ENCODE peak calls at places on chromosome 10, in ten cellular contexts. T is colonic mucosa, I is GM23248, V is neuronal stem cell, U is fibroblast of lung, E is endodermal cell, N is mesenchymal stem cell, A is neural progenitor cell, M is IMR-90, J is Karpas-422. P is an unnamed sample. For H3K36me3, the result is how much of the 10 kb centered on the place peaks cover.

GRCh38 chr10:90862908-90863514 is 5.2 kb upstream of the HTR7 start:
- DNase-seq in I (peak), V (no peak), N (peak), E (no peak), M (peak), J (peak), A (peak), T (no peak), U (peak), P (peak)

GRCh38 chr10:67622506-67622905 is 73.5 kb downstream of the CTNNA3 start:
- DNase-seq in J (no peak), T (no peak), N (no peak), I (no peak), M (no peak), A (no peak), V (no peak), E (no peak), U (no peak), P (peak)

GRCh38 chr10:29746080-29746797 is 111.5 kb upstream of the SVIL start:
- DNase-seq in U (peak), N (peak), I (peak), J (no peak), V (no peak), M (peak), T (no peak), A (no peak), E (no peak), P (peak)

GRCh38 chr10:3030765-3031164 is 36.6 kb upstream of the PFKP start:
- DNase-seq in E (no peak), I (no peak), U (no peak), N (no peak), M (peak), T (no peak), J (no peak), A (no peak), V (no peak), P (no peak)

GRCh38 chr10:124735491-124736286 is 8.5 kb downstream of the FAM53B start:
- DNase-seq in M (no peak), N (no peak), E (peak), A (no peak), V (no peak), I (no peak), J (no peak), T (no peak), U (no peak), P (no peak)

GRCh38 chr10:129754211-129755050 is 209.6 kb downstream of the EBF3 start:
- DNase-seq in I (no peak), E (peak), A (no peak), M (no peak), V (no peak), J (no peak), T (no peak), N (no peak), U (no peak), P (no peak)

GRCh38 chr10:124232686-124233545 is 139.5 kb upstream of the CHST15 start:
- DNase-seq in E (no peak), V (no peak), N (no peak), M (no peak), A (no peak), T (no peak), U (no peak), J (no peak), I (no peak), P (no peak)

GRCh38 chr10:1536341-1536740 is 201.0 kb downstream of the ADARB2 start:
- DNase-seq in I (no peak), T (no peak), U (no peak), J (no peak), A (no peak), M (no peak), V (no peak), E (no peak), N (no peak), P (no peak)

GRCh38 chr10:16756561-16757221 is 60.5 kb downstream of the RSU1 start:
- DNase-seq in N (peak), A (no peak), J (no peak), I (peak), U (peak), V (no peak), E (no peak), T (no peak), M (peak), P (peak)

GRCh38 chr10:70247360-70247759 is 14.1 kb upstream of the PPA1 start:
- DNase-seq in N (no peak), J (no peak), T (no peak), I (no peak), M (no peak), A (no peak), V (no peak), U (no peak), E (no peak), P (no peak)

GRCh38 chr10:110865184-110865803 is 6.4 kb upstream of the PDCD4 start:
- DNase-seq in V (peak), U (peak), M (peak), J (no peak), I (peak), E (no peak), A (peak), N (no peak), T (peak), P (peak)

GRCh38 chr10:10777279-10777678 is 240.4 kb upstream of the CELF2 start:
- DNase-seq in N (no peak), T (no peak), I (no peak), M (no peak), U (no peak), A (no peak), E (no peak), V (no peak), J (no peak), P (no peak)

GRCh38 chr10:3975016-3975415 is 190.0 kb upstream of the KLF6 start:
- DNase-seq in V (no peak), N (no peak), M (no peak), E (no peak), U (no peak), T (no peak), I (no peak), J (no peak), A (no peak), P (no peak)

GRCh38 chr10:98349508-98349922 is 65.5 kb downstream of the PYROXD2 start:
- DNase-seq in V (no peak), U (peak), E (no peak), M (peak), N (peak), A (no peak), J (peak), T (peak), I (peak), P (peak)

GRCh38 chr10:131786756-131787605 is 113.8 kb upstream of the PPP2R2D start:
- DNase-seq in M (peak), E (peak), J (peak), U (peak), V (peak), N (no peak), I (peak), A (peak), T (peak), P (peak)

GRCh38 chr10:63247771-63248170 is 114.6 kb downstream of the NRBF2 start:
- DNase-seq in T (no peak), E (no peak), J (no peak), V (no peak), U (peak), M (peak), A (no peak), I (no peak), N (no peak), P (peak)

GRCh38 chr10:79905322-79906314 is 43.3 kb downstream of the SFTPD start:
- DNase-seq in M (peak), U (peak), N (peak), J (no peak), T (no peak), E (no peak), V (no peak), I (peak), A (no peak), P (peak)

GRCh38 chr10:43824934-43825333 is 176.3 kb upstream of the ZNF32 start:
- DNase-seq in E (no peak), M (peak), J (no peak), U (peak), V (no peak), I (peak), A (no peak), N (peak), T (peak), P (no peak)

GRCh38 chr10:36256166-36256565 is 614.1 kb upstream of the FZD8 start:
- DNase-seq in T (no peak), V (no peak), J (no peak), U (no peak), E (no peak), I (peak), A (no peak), M (no peak), N (peak), P (peak)

GRCh38 chr10:33377658-33378025 is 43.2 kb upstream of the NRP1 start:
- DNase-seq in M (peak), I (peak), N (no peak), E (no peak), V (no peak), J (no peak), T (no peak), A (no peak), U (peak), P (peak)

GRCh38 chr10:63713191-63714144 is 192.3 kb downstream of the REEP3 start:
- DNase-seq in A (peak), U (peak), V (peak), M (peak), N (peak), J (no peak), T (peak), E (peak), I (peak), P (peak)

GRCh38 chr10:73843254-73843653 is 31.1 kb downstream of the CAMK2G start:
- DNase-seq in I (peak), J (peak), U (no peak), V (no peak), A (no peak), T (no peak), E (no peak), N (no peak), M (no peak), P (no peak)

GRCh38 chr10:122957474-122957873 is 3.4 kb upstream of the C10orf88 start:
- DNase-seq in N (no peak), E (no peak), U (peak), M (peak), T (no peak), V (no peak), A (no peak), J (no peak), I (no peak), P (no peak)

GRCh38 chr10:32226624-32227023 is 120.3 kb downstream of the EPC1 start:
- DNase-seq in J (no peak), T (no peak), V (no peak), I (no peak), N (no peak), M (no peak), E (no peak), U (no peak), A (no peak), P (no peak)

GRCh38 chr10:86979977-86980448 is 11.7 kb downstream of the ADIRF start:
- DNase-seq in M (no peak), N (peak), J (no peak), I (peak), A (no peak), U (no peak), E (no peak), V (no peak), T (peak), P (peak)

GRCh38 chr10:86974484-86974883 is 6.2 kb downstream of the ADIRF start:
- DNase-seq in A (no peak), N (no peak), T (no peak), M (no peak), U (no peak), E (no peak), I (no peak), V (no peak), J (no peak), P (no peak)

GRCh38 chr10:86976362-86977056 is 8.2 kb downstream of the ADIRF start:
- DNase-seq in A (no peak), N (no peak), U (no peak), E (no peak), M (no peak), T (no peak), J (no peak), V (no peak), I (no peak), P (no peak)

GRCh38 chr10:86979296-86979818 is 11.1 kb downstream of the ADIRF start:
- DNase-seq in M (peak), N (peak), E (no peak), T (no peak), A (no peak), V (no peak), J (no peak), U (no peak), I (peak), P (peak)
- H3K9ac ChIP-seq in M (no peak), N (no peak), E (no peak), T (no peak), A (no peak), V (no peak), J (no peak), U (no peak), I (peak), P (peak)

GRCh38 chr10:133278577-133279265 is 2.1 kb upstream of the ADAM8 start:
- DNase-seq in E (no peak), V (no peak), A (no peak), M (peak), N (peak), J (no peak), T (peak), U (peak), I (no peak), P (peak)

GRCh38 chr10:133281084-133281483 is 4.4 kb upstream of the ADAM8 start:
- DNase-seq in I (no peak), V (no peak), E (no peak), M (no peak), A (no peak), J (no peak), T (no peak), N (no peak), U (no peak), P (no peak)

GRCh38 chr10:133280391-133281059 is 3.9 kb upstream of the ADAM8 start:
- DNase-seq in M (no peak), T (no peak), I (no peak), N (no peak), E (no peak), J (no peak), V (no peak), U (no peak), A (no peak), P (no peak)

GRCh38 chr10:133279266-133279960 is 2.7 kb upstream of the ADAM8 start:
- DNase-seq in T (no peak), E (no peak), J (no peak), U (no peak), V (no peak), I (no peak), A (no peak), N (peak), M (no peak), P (no peak)

DNA sequence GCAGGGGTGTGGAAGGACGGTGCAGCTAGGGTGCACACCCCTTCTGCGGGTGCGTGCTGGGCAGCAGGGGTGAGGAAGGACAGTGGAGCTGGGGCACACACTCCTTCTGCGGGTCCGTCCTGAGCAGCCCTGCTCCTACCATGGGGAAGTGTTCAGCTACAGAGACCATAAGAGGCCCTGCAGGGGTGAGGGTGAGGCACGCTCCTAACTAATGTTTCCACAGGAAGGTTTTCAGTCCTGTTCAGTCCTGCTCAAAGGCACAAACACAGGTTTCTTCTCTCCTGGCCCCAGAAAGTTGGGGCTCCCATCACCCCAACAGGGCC is 3.3 kb upstream of the ADAM8 start:
- DNase-seq in U (no peak), I (no peak), J (no peak), V (no peak), E (no peak), T (no peak), M (no peak), N (no peak), A (no peak), P (no peak)
- H3K36me3 ChIP-seq in U (under half), I (under half), J (under half), V (half or more), E (under half), T (under half), M (half or more), N (half or more), A (under half), P (half or more)

GRCh38 chr10:52318136-52318810 is 4.2 kb downstream of the DKK1 start:
- DNase-seq in J (no peak), U (peak), A (no peak), V (no peak), N (peak), M (peak), I (peak), T (no peak), E (no peak), P (peak)

GRCh38 chr10:52316500-52316899 is 2.4 kb downstream of the DKK1 start:
- DNase-seq in N (no peak), M (no peak), V (no peak), A (no peak), E (no peak), T (no peak), I (no peak), J (no peak), U (no peak), P (no peak)

GRCh38 chr10:52316005-52316404 is 1.9 kb downstream of the DKK1 start:
- DNase-seq in E (no peak), A (no peak), M (peak), T (no peak), I (peak), J (no peak), U (peak), N (peak), V (no peak), P (peak)

GRCh38 chr10:52319926-52320325 is 5.8 kb downstream of the DKK1 start:
- DNase-seq in A (no peak), U (peak), T (no peak), I (peak), M (peak), N (peak), V (no peak), E (no peak), J (no peak), P (no peak)

DNA sequence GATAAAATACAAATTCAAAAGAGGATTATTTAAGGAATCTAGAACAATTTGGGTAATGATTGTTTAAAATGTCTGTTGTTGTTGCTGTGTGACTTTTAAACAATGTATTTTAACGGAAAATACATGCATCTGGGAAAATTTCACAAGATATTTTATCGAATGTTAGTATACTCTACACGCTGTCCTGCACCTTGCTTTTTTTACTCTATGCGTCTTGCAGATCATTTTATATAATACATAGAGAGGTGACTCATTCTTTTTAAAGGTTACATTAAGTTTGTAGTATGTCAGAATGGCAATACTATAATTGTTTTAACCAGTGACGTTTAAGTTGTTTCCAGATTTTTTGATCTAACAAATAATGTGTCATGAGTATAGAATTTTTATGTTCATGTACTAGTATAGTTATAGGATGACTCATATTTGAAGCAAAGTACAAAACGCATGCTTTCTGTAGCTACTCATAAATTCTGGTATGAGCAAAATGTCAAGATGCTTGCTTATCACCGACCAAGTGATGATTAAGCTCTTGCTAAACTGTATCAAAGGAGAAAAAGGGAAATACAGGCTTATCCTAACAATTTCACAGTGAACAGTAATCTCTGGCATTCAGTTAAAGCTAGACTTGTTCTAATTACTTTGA is 4.9 kb downstream of the DKK1 start:
- DNase-seq in I (peak), M (peak), E (no peak), V (no peak), N (peak), A (no peak), U (peak), J (no peak), T (no peak), P (peak)
- H3K9ac ChIP-seq in I (peak), M (no peak), E (no peak), V (no peak), N (peak), A (no peak), U (no peak), J (no peak), T (no peak), P (peak)

GRCh38 chr10:112435013-112435619 is 11.6 kb downstream of the ZDHHC6 start:
- DNase-seq in N (peak), M (peak), V (no peak), A (peak), E (no peak), U (peak), J (peak), T (no peak), I (peak), P (peak)
- H3K36me3 ChIP-seq in N (half or more), M (under half), V (half or more), A (under half), E (half or more), U (under half), J (under half), T (under half), I (half or more), P (half or more)

DNA sequence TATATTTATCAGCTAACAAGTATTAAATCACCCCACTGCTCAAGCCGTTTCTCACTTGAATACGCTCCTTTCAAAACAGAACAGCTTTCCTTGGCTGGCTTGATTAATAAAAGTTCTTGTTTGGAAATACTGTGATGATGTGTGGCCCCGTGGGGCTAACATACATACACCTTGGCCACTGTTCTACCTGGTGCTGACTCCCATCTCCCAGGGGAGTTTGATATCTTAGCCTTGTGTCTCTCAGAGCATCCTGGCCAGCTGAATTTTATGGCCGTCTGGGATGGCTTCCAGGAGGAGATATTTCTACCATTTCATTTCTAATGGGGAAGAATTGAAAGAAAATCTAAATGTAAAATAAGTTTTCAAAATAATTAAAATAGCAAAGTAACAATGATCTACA is 300.2 kb downstream of the RNLS start:
- DNase-seq in J (no peak), M (no peak), V (no peak), A (no peak), N (no peak), U (no peak), I (peak), E (no peak), T (no peak), P (no peak)
- H3K9ac ChIP-seq in J (peak), M (no peak), V (no peak), A (no peak), N (peak), U (no peak), I (peak), E (no peak), T (no peak), P (peak)

P was measured in adipocyte.